ENCODE peak calls at places on chromosomes 4 and X, in eight cellular contexts. One of them, this sample, is unnamed.
A peak's percentile ranks its signal among the peaks of the same experiment; 100 is the strongest.

GRCh38 chr4:153937289-153937688 is 148.4 kb upstream of the SFRP2 start:
- DNase-seq in NCI-H748 treated with DMSO at 0.1 percent for 48 hours: no peak
- DNase-seq in EL: no peak
- DNase-seq in neural progenitor cell: no peak
- DNase-seq in heart right ventricle: no peak
- DNase-seq in stimulated activated naive CD4-positive, alpha-beta T cell: no peak
- DNase-seq in T-helper 9 cell: no peak
- DNase-seq in cerebellar nuclear complex: no peak
- DNase-seq in this sample: no peak

GRCh38 chrX:1481636-1482529 is 29.2 kb upstream of the ASMTL start:
- DNase-seq in cerebellar nuclear complex: no peak
- DNase-seq in T-helper 9 cell: peak; percentile 61
- DNase-seq in EL: peak; percentile 85
- DNase-seq in neural progenitor cell: peak; percentile 62
- DNase-seq in stimulated activated naive CD4-positive, alpha-beta T cell: no peak
- DNase-seq in heart right ventricle: peak; percentile 46
- DNase-seq in NCI-H748 treated with DMSO at 0.1 percent for 48 hours: no peak
- DNase-seq in this sample: no peak

GRCh38 chrX:71550578-71550977 is 17.7 kb downstream of the OGT start:
- DNase-seq in stimulated activated naive CD4-positive, alpha-beta T cell: no peak
- DNase-seq in T-helper 9 cell: no peak
- DNase-seq in cerebellar nuclear complex: no peak
- DNase-seq in heart right ventricle: no peak
- DNase-seq in EL: no peak
- DNase-seq in NCI-H748 treated with DMSO at 0.1 percent for 48 hours: no peak
- DNase-seq in neural progenitor cell: no peak
- DNase-seq in this sample: no peak

GRCh38 chr4:134885436-134885835 is 683.8 kb upstream of the PABPC4L start:
- DNase-seq in neural progenitor cell: no peak
- DNase-seq in cerebellar nuclear complex: no peak
- DNase-seq in NCI-H748 treated with DMSO at 0.1 percent for 48 hours: no peak
- DNase-seq in EL: no peak
- DNase-seq in heart right ventricle: no peak
- DNase-seq in stimulated activated naive CD4-positive, alpha-beta T cell: no peak
- DNase-seq in T-helper 9 cell: no peak
- DNase-seq in this sample: no peak

GRCh38 chr4:26515936-26516335 is 25.7 kb upstream of the CCKAR start:
- DNase-seq in neural progenitor cell: no peak
- DNase-seq in stimulated activated naive CD4-positive, alpha-beta T cell: no peak
- DNase-seq in heart right ventricle: no peak
- DNase-seq in T-helper 9 cell: no peak
- DNase-seq in NCI-H748 treated with DMSO at 0.1 percent for 48 hours: no peak
- DNase-seq in cerebellar nuclear complex: no peak
- DNase-seq in EL: no peak
- DNase-seq in this sample: no peak

GRCh38 chr4:19803406-19803805 is 448.3 kb upstream of the SLIT2 start:
- DNase-seq in cerebellar nuclear complex: no peak
- DNase-seq in stimulated activated naive CD4-positive, alpha-beta T cell: no peak
- DNase-seq in NCI-H748 treated with DMSO at 0.1 percent for 48 hours: no peak
- DNase-seq in EL: peak; percentile 58
- DNase-seq in T-helper 9 cell: no peak
- DNase-seq in neural progenitor cell: no peak
- DNase-seq in heart right ventricle: no peak
- DNase-seq in this sample: no peak

GRCh38 chr4:5365071-5366008 is 314.1 kb downstream of the STK32B start:
- DNase-seq in cerebellar nuclear complex: no peak
- DNase-seq in heart right ventricle: no peak
- DNase-seq in neural progenitor cell: no peak
- DNase-seq in NCI-H748 treated with DMSO at 0.1 percent for 48 hours: no peak
- DNase-seq in T-helper 9 cell: no peak
- DNase-seq in stimulated activated naive CD4-positive, alpha-beta T cell: no peak
- DNase-seq in EL: peak; percentile 97
- DNase-seq in this sample: no peak

GRCh38 chr4:25915359-25915716 is 1.3 kb downstream of the SMIM20 start:
- DNase-seq in stimulated activated naive CD4-positive, alpha-beta T cell: no peak
- DNase-seq in heart right ventricle: no peak
- DNase-seq in T-helper 9 cell: no peak
- DNase-seq in EL: no peak
- DNase-seq in cerebellar nuclear complex: no peak
- DNase-seq in NCI-H748 treated with DMSO at 0.1 percent for 48 hours: no peak
- DNase-seq in neural progenitor cell: no peak
- DNase-seq in this sample: peak; percentile 8

GRCh38 chr4:78644744-78645330 is 93.3 kb downstream of the ANXA3 start:
- DNase-seq in cerebellar nuclear complex: no peak
- DNase-seq in heart right ventricle: peak; percentile 24
- DNase-seq in neural progenitor cell: peak; percentile 52
- DNase-seq in stimulated activated naive CD4-positive, alpha-beta T cell: peak; percentile 7
- DNase-seq in T-helper 9 cell: no peak
- DNase-seq in NCI-H748 treated with DMSO at 0.1 percent for 48 hours: peak; percentile 7
- DNase-seq in EL: peak; percentile 74
- DNase-seq in this sample: peak; percentile 24

GRCh38 chrX:22526339-22526738 is 253.6 kb downstream of the CBLL2 start:
- DNase-seq in EL: peak; percentile 77
- DNase-seq in NCI-H748 treated with DMSO at 0.1 percent for 48 hours: no peak
- DNase-seq in heart right ventricle: no peak
- DNase-seq in cerebellar nuclear complex: no peak
- DNase-seq in stimulated activated naive CD4-positive, alpha-beta T cell: no peak
- DNase-seq in T-helper 9 cell: no peak
- DNase-seq in neural progenitor cell: no peak
- DNase-seq in this sample: no peak

GRCh38 chrX:150509703-150510102 is 58.7 kb upstream of the MTM1 start:
- DNase-seq in heart right ventricle: no peak
- DNase-seq in T-helper 9 cell: no peak
- DNase-seq in neural progenitor cell: no peak
- DNase-seq in cerebellar nuclear complex: no peak
- DNase-seq in NCI-H748 treated with DMSO at 0.1 percent for 48 hours: no peak
- DNase-seq in stimulated activated naive CD4-positive, alpha-beta T cell: no peak
- DNase-seq in EL: no peak
- DNase-seq in this sample: no peak

GRCh38 chr4:26407466-26407865 is 82.8 kb downstream of the CCKAR start:
- DNase-seq in T-helper 9 cell: no peak
- DNase-seq in cerebellar nuclear complex: no peak
- DNase-seq in neural progenitor cell: no peak
- DNase-seq in NCI-H748 treated with DMSO at 0.1 percent for 48 hours: no peak
- DNase-seq in stimulated activated naive CD4-positive, alpha-beta T cell: no peak
- DNase-seq in heart right ventricle: no peak
- DNase-seq in EL: no peak
- DNase-seq in this sample: no peak

GRCh38 chrX:64394874-64395567 is at the start of gene MTMR8:
- DNase-seq in neural progenitor cell: peak; percentile 84
- DNase-seq in NCI-H748 treated with DMSO at 0.1 percent for 48 hours: peak; percentile 18
- DNase-seq in heart right ventricle: peak; percentile 59
- DNase-seq in cerebellar nuclear complex: no peak
- DNase-seq in stimulated activated naive CD4-positive, alpha-beta T cell: peak; percentile 71
- DNase-seq in T-helper 9 cell: peak; percentile 68
- DNase-seq in EL: peak; percentile 7
- DNase-seq in this sample: peak; percentile 41

GRCh38 chr4:175234162-175234561 is 316.0 kb downstream of the ADAM29 start:
- DNase-seq in EL: no peak
- DNase-seq in stimulated activated naive CD4-positive, alpha-beta T cell: no peak
- DNase-seq in neural progenitor cell: no peak
- DNase-seq in T-helper 9 cell: no peak
- DNase-seq in heart right ventricle: no peak
- DNase-seq in cerebellar nuclear complex: no peak
- DNase-seq in NCI-H748 treated with DMSO at 0.1 percent for 48 hours: no peak
- DNase-seq in this sample: no peak

GRCh38 chr4:984336-985054 is 2.3 kb upstream of the IDUA start:
- DNase-seq in stimulated activated naive CD4-positive, alpha-beta T cell: no peak
- DNase-seq in NCI-H748 treated with DMSO at 0.1 percent for 48 hours: no peak
- DNase-seq in cerebellar nuclear complex: no peak
- DNase-seq in heart right ventricle: no peak
- DNase-seq in neural progenitor cell: no peak
- DNase-seq in T-helper 9 cell: no peak
- DNase-seq in EL: no peak
- DNase-seq in this sample: no peak

GRCh38 chr4:152665691-152666410 is 13.9 kb downstream of the TMEM154 start:
- DNase-seq in T-helper 9 cell: no peak
- DNase-seq in neural progenitor cell: no peak
- DNase-seq in stimulated activated naive CD4-positive, alpha-beta T cell: no peak
- DNase-seq in NCI-H748 treated with DMSO at 0.1 percent for 48 hours: no peak
- DNase-seq in heart right ventricle: no peak
- DNase-seq in cerebellar nuclear complex: no peak
- DNase-seq in EL: no peak
- DNase-seq in this sample: no peak

GRCh38 chr4:136121431-136121830 is 1410.9 kb downstream of the PCDH18 start:
- DNase-seq in heart right ventricle: no peak
- DNase-seq in T-helper 9 cell: no peak
- DNase-seq in cerebellar nuclear complex: no peak
- DNase-seq in EL: no peak
- DNase-seq in NCI-H748 treated with DMSO at 0.1 percent for 48 hours: no peak
- DNase-seq in stimulated activated naive CD4-positive, alpha-beta T cell: no peak
- DNase-seq in neural progenitor cell: no peak
- DNase-seq in this sample: no peak

GRCh38 chr4:53986062-53986461 is 78.3 kb downstream of the CHIC2 start:
- DNase-seq in stimulated activated naive CD4-positive, alpha-beta T cell: no peak
- DNase-seq in EL: no peak
- DNase-seq in neural progenitor cell: peak; percentile 36
- DNase-seq in heart right ventricle: no peak
- DNase-seq in NCI-H748 treated with DMSO at 0.1 percent for 48 hours: no peak
- DNase-seq in cerebellar nuclear complex: no peak
- DNase-seq in T-helper 9 cell: no peak
- DNase-seq in this sample: no peak

GRCh38 chr4:53943345-53944085 is 120.9 kb downstream of the CHIC2 start:
- DNase-seq in cerebellar nuclear complex: no peak
- DNase-seq in heart right ventricle: no peak
- DNase-seq in EL: peak; percentile 82
- DNase-seq in stimulated activated naive CD4-positive, alpha-beta T cell: no peak
- DNase-seq in NCI-H748 treated with DMSO at 0.1 percent for 48 hours: no peak
- DNase-seq in T-helper 9 cell: no peak
- DNase-seq in neural progenitor cell: no peak
- DNase-seq in this sample: no peak

GRCh38 chrX:3697701-3698279 is 15.7 kb downstream of the PRKX start:
- DNase-seq in cerebellar nuclear complex: no peak
- DNase-seq in T-helper 9 cell: no peak
- DNase-seq in stimulated activated naive CD4-positive, alpha-beta T cell: no peak
- DNase-seq in heart right ventricle: peak; percentile 22
- DNase-seq in EL: peak; percentile 20
- DNase-seq in neural progenitor cell: peak; percentile 77
- DNase-seq in NCI-H748 treated with DMSO at 0.1 percent for 48 hours: peak; percentile 48
- DNase-seq in this sample: no peak